ENCODE peak calls at places on chromosomes 12 and 14, in four cellular contexts. One of them, this sample, is unnamed.

GRCh38 chr14:42163136-42163535 is 556.5 kb downstream of the LRFN5 start:
- DNase-seq in SK-N-SH: no peak
- DNase-seq in PC-9: no peak
- DNase-seq in GM13976: no peak
- DNase-seq in this sample: no peak

GRCh38 chr12:49537709-49538601 is 875 bp upstream of the KCNH3 start:
- DNase-seq in SK-N-SH: peak; percentile 74
- DNase-seq in PC-9: no peak
- DNase-seq in GM13976: peak; percentile 55
- DNase-seq in this sample: no peak

GRCh38 chr12:101038289-101038871 is 171.7 kb downstream of the SLC5A8 start:
- DNase-seq in SK-N-SH: no peak
- DNase-seq in PC-9: no peak
- DNase-seq in GM13976: no peak
- DNase-seq in this sample: no peak

GRCh38 chr14:23071244-23071974 is 14.1 kb upstream of the CDH24 start:
- DNase-seq in SK-N-SH: peak; percentile 88
- DNase-seq in PC-9: peak; percentile 69
- DNase-seq in GM13976: peak; percentile 88
- DNase-seq in this sample: peak; percentile 58

GRCh38 chr12:4956054-4956453 is 46.3 kb downstream of the KCNA1 start:
- DNase-seq in SK-N-SH: no peak
- DNase-seq in PC-9: no peak
- DNase-seq in GM13976: no peak
- DNase-seq in this sample: no peak

GRCh38 chr12:52032797-52033505 is 18.3 kb upstream of the NR4A1 start:
- DNase-seq in SK-N-SH: peak; percentile 96
- DNase-seq in PC-9: peak; percentile 93
- DNase-seq in GM13976: peak; percentile 96
- DNase-seq in this sample: peak; percentile 85

GRCh38 chr14:64394973-64395633 is 7.0 kb downstream of the MTHFD1 start:
- DNase-seq in SK-N-SH: no peak
- DNase-seq in PC-9: no peak
- DNase-seq in GM13976: no peak
- DNase-seq in this sample: no peak

GRCh38 chr12:31570880-31571279 is 20.1 kb downstream of the DENND5B start:
- DNase-seq in SK-N-SH: no peak
- DNase-seq in PC-9: no peak
- DNase-seq in GM13976: no peak
- DNase-seq in this sample: no peak

GRCh38 chr12:15590180-15590826 is 198.9 kb downstream of the EPS8 start:
- DNase-seq in SK-N-SH: peak; percentile 67
- DNase-seq in PC-9: peak; percentile 64
- DNase-seq in GM13976: peak; percentile 76
- DNase-seq in this sample: no peak

GRCh38 chr12:124490584-124491305 is 76.7 kb downstream of the NCOR2 start:
- DNase-seq in SK-N-SH: peak; percentile 88
- DNase-seq in PC-9: no peak
- DNase-seq in GM13976: no peak
- DNase-seq in this sample: no peak

GRCh38 chr14:94051115-94051514 is 25.0 kb downstream of the OTUB2 start:
- DNase-seq in SK-N-SH: no peak
- DNase-seq in PC-9: no peak
- DNase-seq in GM13976: no peak
- DNase-seq in this sample: peak; percentile 12

GRCh38 chr12:3832738-3833137 is 40.5 kb downstream of the PARP11 start:
- DNase-seq in SK-N-SH: no peak
- DNase-seq in PC-9: no peak
- DNase-seq in GM13976: no peak
- DNase-seq in this sample: no peak

GRCh38 chr12:60169904-60170303 is 574.1 kb downstream of the SLC16A7 start:
- DNase-seq in SK-N-SH: no peak
- DNase-seq in PC-9: no peak
- DNase-seq in GM13976: no peak
- DNase-seq in this sample: no peak

GRCh38 chr12:90393089-90393488 is 561.9 kb downstream of the CCER1 start:
- DNase-seq in SK-N-SH: no peak
- DNase-seq in PC-9: no peak
- DNase-seq in GM13976: no peak
- DNase-seq in this sample: no peak
- TF ChIP-seq CTCF in SK-N-SH: no peak
- TF ChIP-seq CTCF in PC-9: no peak
- TF ChIP-seq CTCF in GM13976: no peak
- TF ChIP-seq CTCF in this sample: no peak

GRCh38 chr12:98592825-98593322 is 612 bp upstream of the SLC25A3 start:
- DNase-seq in SK-N-SH: peak; percentile 46
- DNase-seq in PC-9: no peak
- DNase-seq in GM13976: no peak
- DNase-seq in this sample: no peak

GRCh38 chr12:98582093-98582492 is 11.4 kb upstream of the SLC25A3 start:
- DNase-seq in SK-N-SH: no peak
- DNase-seq in PC-9: no peak
- DNase-seq in GM13976: no peak
- DNase-seq in this sample: no peak

GRCh38 chr12:98591209-98591608 is 2.3 kb upstream of the SLC25A3 start:
- DNase-seq in SK-N-SH: no peak
- DNase-seq in PC-9: no peak
- DNase-seq in GM13976: no peak
- DNase-seq in this sample: no peak

DNA sequence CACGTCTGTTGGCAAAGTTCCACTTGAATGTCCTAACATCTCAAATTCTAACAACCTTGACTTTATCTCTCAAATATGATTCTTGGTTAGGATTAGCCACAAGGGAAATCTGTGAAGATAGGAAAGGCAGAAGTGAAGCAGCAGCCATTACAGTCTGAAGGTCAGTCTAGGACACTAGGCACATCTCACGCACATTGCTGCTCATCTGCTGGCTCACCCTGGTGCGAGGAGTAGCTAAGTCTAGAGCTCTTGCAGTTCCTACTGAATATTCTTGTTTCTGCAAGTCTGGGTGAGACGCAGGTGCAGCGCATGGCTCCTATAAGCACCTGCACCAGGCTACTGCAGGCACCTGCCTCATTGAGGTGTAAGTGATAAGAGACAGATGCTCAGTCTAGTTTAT is 6.4 kb upstream of the SLC25A3 start:
- DNase-seq in SK-N-SH: no peak
- DNase-seq in PC-9: no peak
- DNase-seq in GM13976: no peak
- DNase-seq in this sample: no peak
- TF ChIP-seq CTCF in SK-N-SH: no peak
- TF ChIP-seq CTCF in PC-9: no peak
- TF ChIP-seq CTCF in GM13976: no peak
- TF ChIP-seq CTCF in this sample: no peak

GRCh38 chr12:85155791-85156190 is 119.6 kb downstream of the LRRIQ1 start:
- DNase-seq in SK-N-SH: peak; percentile 10
- DNase-seq in PC-9: no peak
- DNase-seq in GM13976: no peak
- DNase-seq in this sample: no peak

GRCh38 chr12:85157023-85157626 is 121.0 kb downstream of the LRRIQ1 start:
- DNase-seq in SK-N-SH: no peak
- DNase-seq in PC-9: no peak
- DNase-seq in GM13976: no peak
- DNase-seq in this sample: no peak

DNA sequence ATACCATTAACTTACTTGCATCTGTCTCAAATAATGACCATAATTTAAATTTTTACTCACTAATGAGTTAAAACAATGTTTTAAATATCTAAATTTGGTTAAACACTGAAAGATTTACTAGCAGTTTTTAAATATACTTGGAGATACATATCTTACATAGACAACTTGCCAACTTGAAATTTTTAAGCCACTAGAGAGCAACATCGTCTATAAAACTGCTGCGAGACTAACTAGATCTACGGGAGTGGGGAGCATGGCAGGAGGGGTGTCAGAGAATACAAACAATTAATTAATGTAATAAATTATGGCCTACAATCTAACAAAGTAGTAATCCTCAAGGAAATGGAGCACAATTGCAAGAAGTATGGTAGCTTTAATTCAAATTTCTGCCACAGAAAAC is 120.4 kb downstream of the LRRIQ1 start:
- DNase-seq in SK-N-SH: no peak
- DNase-seq in PC-9: no peak
- DNase-seq in GM13976: no peak
- DNase-seq in this sample: no peak
- TF ChIP-seq CTCF in SK-N-SH: no peak
- TF ChIP-seq CTCF in PC-9: no peak
- TF ChIP-seq CTCF in GM13976: no peak
- TF ChIP-seq CTCF in this sample: no peak

GRCh38 chr14:32932921-32933622 is 5.6 kb upstream of the NPAS3 start:
- DNase-seq in SK-N-SH: peak; percentile 59
- DNase-seq in PC-9: no peak
- DNase-seq in GM13976: peak; percentile 16
- DNase-seq in this sample: no peak

GRCh38 chr14:32934891-32935633 is 3.6 kb upstream of the NPAS3 start:
- DNase-seq in SK-N-SH: no peak
- DNase-seq in PC-9: no peak
- DNase-seq in GM13976: peak; percentile 27
- DNase-seq in this sample: no peak

GRCh38 chr14:32933943-32934890 is 4.5 kb upstream of the NPAS3 start:
- DNase-seq in SK-N-SH: peak; percentile 84
- DNase-seq in PC-9: no peak
- DNase-seq in GM13976: peak; percentile 24
- DNase-seq in this sample: no peak

GRCh38 chr14:32932302-32932920 is 6.3 kb upstream of the NPAS3 start:
- DNase-seq in SK-N-SH: no peak
- DNase-seq in PC-9: no peak
- DNase-seq in GM13976: no peak
- DNase-seq in this sample: no peak

GRCh38 chr14:32933623-32933942 is 5.1 kb upstream of the NPAS3 start:
- DNase-seq in SK-N-SH: peak; percentile 42
- DNase-seq in PC-9: no peak
- DNase-seq in GM13976: no peak
- DNase-seq in this sample: no peak
- TF ChIP-seq CTCF in SK-N-SH: peak; percentile 58
- TF ChIP-seq CTCF in PC-9: no peak
- TF ChIP-seq CTCF in GM13976: no peak
- TF ChIP-seq CTCF in this sample: no peak

DNA sequence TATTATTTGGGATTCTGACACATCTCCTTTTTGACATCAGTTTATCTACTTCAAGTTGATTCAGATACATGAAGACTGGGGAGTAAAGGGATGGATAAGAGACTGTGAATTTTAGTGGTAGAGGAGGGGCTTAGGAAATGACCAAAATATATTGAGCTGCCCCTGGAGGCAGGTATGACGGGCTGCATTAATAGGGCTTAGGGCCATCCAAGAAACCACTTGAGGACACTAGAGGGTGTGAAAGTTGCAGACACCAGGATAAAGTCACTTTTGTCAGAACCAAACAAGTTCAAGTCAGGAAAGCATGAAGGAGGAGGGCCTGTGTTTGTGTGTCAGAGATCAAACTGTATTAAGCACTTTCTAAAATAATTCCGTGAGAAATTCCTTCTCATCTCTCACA is 137.1 kb downstream of the SLC38A1 start:
- DNase-seq in SK-N-SH: no peak
- DNase-seq in PC-9: no peak
- DNase-seq in GM13976: no peak
- DNase-seq in this sample: no peak
- TF ChIP-seq CTCF in SK-N-SH: no peak
- TF ChIP-seq CTCF in PC-9: no peak
- TF ChIP-seq CTCF in GM13976: no peak
- TF ChIP-seq CTCF in this sample: no peak

GRCh38 chr14:36254020-36254614 is 66.3 kb downstream of the MBIP start:
- DNase-seq in SK-N-SH: no peak
- DNase-seq in PC-9: no peak
- DNase-seq in GM13976: no peak
- DNase-seq in this sample: no peak
- TF ChIP-seq CTCF in SK-N-SH: peak; percentile 62
- TF ChIP-seq CTCF in PC-9: peak; percentile 18
- TF ChIP-seq CTCF in GM13976: no peak
- TF ChIP-seq CTCF in this sample: no peak

GRCh38 chr12:98820005-98820404 is 174.9 kb downstream of the APAF1 start:
- DNase-seq in SK-N-SH: no peak
- DNase-seq in PC-9: no peak
- DNase-seq in GM13976: no peak
- DNase-seq in this sample: no peak

GRCh38 chr12:98821232-98821631 is 176.1 kb downstream of the APAF1 start:
- DNase-seq in SK-N-SH: no peak
- DNase-seq in PC-9: no peak
- DNase-seq in GM13976: no peak
- DNase-seq in this sample: no peak

GRCh38 chr12:98821849-98822248 is 176.8 kb downstream of the APAF1 start:
- DNase-seq in SK-N-SH: no peak
- DNase-seq in PC-9: no peak
- DNase-seq in GM13976: no peak
- DNase-seq in this sample: no peak

GRCh38 chr12:98817779-98818178 is 172.7 kb downstream of the APAF1 start:
- DNase-seq in SK-N-SH: no peak
- DNase-seq in PC-9: no peak
- DNase-seq in GM13976: no peak
- DNase-seq in this sample: no peak

GRCh38 chr12:98823012-98823411 is 177.9 kb downstream of the APAF1 start:
- DNase-seq in SK-N-SH: no peak
- DNase-seq in PC-9: no peak
- DNase-seq in GM13976: no peak
- DNase-seq in this sample: no peak
- TF ChIP-seq CTCF in SK-N-SH: no peak
- TF ChIP-seq CTCF in PC-9: no peak
- TF ChIP-seq CTCF in GM13976: no peak
- TF ChIP-seq CTCF in this sample: no peak

This sample was measured in natural killer cell.